ENCODE peak calls at places on chromosome 1, in nine cellular contexts. F, G, A, W, S, B, U, H and J are unnamed samples.

GRCh38 chr1:245404952-245405351 is 250.2 kb downstream of the KIF26B start:
- DNase-seq in F (no peak), G (no peak), A (no peak), W (no peak), S (no peak), B (no peak), U (no peak), H (no peak), J (no peak)

GRCh38 chr1:171142451-171143121 is 42.5 kb upstream of the FMO2 start:
- DNase-seq in F (peak), G (peak), A (no peak), W (peak), S (no peak), B (no peak), U (no peak), H (peak), J (no peak)

GRCh38 chr1:64653466-64653865 is 91.4 kb upstream of the RAVER2 start:
- DNase-seq in F (no peak), G (no peak), A (no peak), W (no peak), S (no peak), B (no peak), U (no peak), H (peak), J (no peak)

GRCh38 chr1:235841938-235842545 is 24.7 kb downstream of the LYST start:
- DNase-seq in F (no peak), G (no peak), A (no peak), W (no peak), S (no peak), B (no peak), U (no peak), H (no peak), J (no peak)

GRCh38 chr1:22414244-22414751 is 37.4 kb upstream of the ZBTB40 start:
- DNase-seq in F (peak), G (peak), A (no peak), W (peak), S (no peak), B (no peak), U (no peak), H (no peak), J (no peak)

GRCh38 chr1:156356262-156356874 is 12.6 kb upstream of the RHBG start:
- DNase-seq in F (no peak), G (no peak), A (no peak), W (no peak), S (no peak), B (no peak), U (no peak), H (no peak), J (no peak)

GRCh38 chr1:203610061-203610460 is 16.6 kb upstream of the ATP2B4 start:
- DNase-seq in F (no peak), G (no peak), A (no peak), W (no peak), S (no peak), B (no peak), U (no peak), H (no peak), J (no peak)

GRCh38 chr1:154479764-154480421 is 22.1 kb upstream of the TDRD10 start:
- DNase-seq in F (peak), G (peak), A (peak), W (peak), S (peak), B (peak), U (no peak), H (peak), J (peak)

GRCh38 chr1:181390350-181391080 is 92.8 kb upstream of the CACNA1E start:
- DNase-seq in F (no peak), G (no peak), A (no peak), W (no peak), S (no peak), B (no peak), U (no peak), H (no peak), J (no peak)

GRCh38 chr1:165894591-165894990 is 67.2 kb downstream of the UCK2 start:
- DNase-seq in F (peak), G (no peak), A (no peak), W (no peak), S (no peak), B (peak), U (no peak), H (no peak), J (no peak)

GRCh38 chr1:216686860-216687545 is 36.2 kb downstream of the ESRRG start:
- DNase-seq in F (peak), G (no peak), A (no peak), W (no peak), S (no peak), B (no peak), U (no peak), H (no peak), J (no peak)

GRCh38 chr1:3052501-3052900 is 16.5 kb upstream of the PRDM16 start:
- DNase-seq in F (no peak), G (no peak), A (no peak), W (no peak), S (no peak), B (no peak), U (no peak), H (no peak), J (no peak)

GRCh38 chr1:175132456-175132855 is 60.1 kb downstream of the KIAA0040 start:
- DNase-seq in F (peak), G (no peak), A (no peak), W (no peak), S (no peak), B (no peak), U (no peak), H (no peak), J (no peak)

GRCh38 chr1:157084720-157085119 is 14.9 kb downstream of the ETV3L start:
- DNase-seq in F (no peak), G (no peak), A (no peak), W (no peak), S (no peak), B (no peak), U (no peak), H (no peak), J (no peak)

GRCh38 chr1:39380036-39380435 is 111.4 kb upstream of the BMP8A start:
- DNase-seq in F (no peak), G (no peak), A (no peak), W (no peak), S (no peak), B (peak), U (no peak), H (no peak), J (no peak)

GRCh38 chr1:90000934-90001676 is 6.2 kb downstream of the ZNF326 start:
- DNase-seq in F (no peak), G (no peak), A (no peak), W (no peak), S (no peak), B (no peak), U (no peak), H (no peak), J (no peak)

GRCh38 chr1:234206651-234207284 is 166.5 kb upstream of the COA6 start:
- DNase-seq in F (peak), G (no peak), A (no peak), W (no peak), S (no peak), B (no peak), U (peak), H (peak), J (peak)

GRCh38 chr1:184745929-184746583 is 8.6 kb downstream of the EDEM3 start:
- DNase-seq in F (no peak), G (no peak), A (no peak), W (no peak), S (no peak), B (peak), U (no peak), H (no peak), J (no peak)

GRCh38 chr1:76786232-76786631 is 81.0 kb upstream of the ST6GALNAC5 start:
- DNase-seq in F (no peak), G (no peak), A (no peak), W (no peak), S (no peak), B (peak), U (no peak), H (no peak), J (no peak)

GRCh38 chr1:224368409-224368808 is 11.7 kb downstream of the CNIH4 start:
- DNase-seq in F (peak), G (no peak), A (no peak), W (no peak), S (no peak), B (no peak), U (no peak), H (no peak), J (no peak)

GRCh38 chr1:244041475-244042100 is 9.5 kb upstream of the ZBTB18 start:
- DNase-seq in F (no peak), G (no peak), A (no peak), W (no peak), S (no peak), B (no peak), U (no peak), H (no peak), J (no peak)

GRCh38 chr1:94862718-94863117 is 42.6 kb downstream of the SLC44A3 start:
- DNase-seq in F (no peak), G (no peak), A (no peak), W (no peak), S (no peak), B (no peak), U (no peak), H (no peak), J (no peak)

GRCh38 chr1:51741121-51741681 is 124.3 kb downstream of the OSBPL9 start:
- DNase-seq in F (no peak), G (no peak), A (no peak), W (no peak), S (no peak), B (no peak), U (no peak), H (no peak), J (no peak)

GRCh38 chr1:199684686-199685273 is 342.7 kb upstream of the NR5A2 start:
- DNase-seq in F (peak), G (no peak), A (no peak), W (peak), S (peak), B (peak), U (no peak), H (no peak), J (peak)

GRCh38 chr1:150537732-150538684 is 11.2 kb upstream of the ADAMTSL4 start:
- DNase-seq in F (peak), G (no peak), A (no peak), W (no peak), S (no peak), B (peak), U (peak), H (peak), J (no peak)

GRCh38 chr1:78141522-78142231 is 95.9 kb downstream of the GIPC2 start:
- DNase-seq in F (no peak), G (no peak), A (no peak), W (no peak), S (peak), B (no peak), U (no peak), H (no peak), J (no peak)

GRCh38 chr1:198449727-198450433 is 90.6 kb downstream of the ATP6V1G3 start:
- DNase-seq in F (peak), G (no peak), A (no peak), W (no peak), S (no peak), B (peak), U (no peak), H (no peak), J (no peak)

GRCh38 chr1:58649555-58649954 is 50.3 kb downstream of the MYSM1 start:
- DNase-seq in F (no peak), G (no peak), A (no peak), W (peak), S (no peak), B (no peak), U (no peak), H (no peak), J (no peak)

DNA sequence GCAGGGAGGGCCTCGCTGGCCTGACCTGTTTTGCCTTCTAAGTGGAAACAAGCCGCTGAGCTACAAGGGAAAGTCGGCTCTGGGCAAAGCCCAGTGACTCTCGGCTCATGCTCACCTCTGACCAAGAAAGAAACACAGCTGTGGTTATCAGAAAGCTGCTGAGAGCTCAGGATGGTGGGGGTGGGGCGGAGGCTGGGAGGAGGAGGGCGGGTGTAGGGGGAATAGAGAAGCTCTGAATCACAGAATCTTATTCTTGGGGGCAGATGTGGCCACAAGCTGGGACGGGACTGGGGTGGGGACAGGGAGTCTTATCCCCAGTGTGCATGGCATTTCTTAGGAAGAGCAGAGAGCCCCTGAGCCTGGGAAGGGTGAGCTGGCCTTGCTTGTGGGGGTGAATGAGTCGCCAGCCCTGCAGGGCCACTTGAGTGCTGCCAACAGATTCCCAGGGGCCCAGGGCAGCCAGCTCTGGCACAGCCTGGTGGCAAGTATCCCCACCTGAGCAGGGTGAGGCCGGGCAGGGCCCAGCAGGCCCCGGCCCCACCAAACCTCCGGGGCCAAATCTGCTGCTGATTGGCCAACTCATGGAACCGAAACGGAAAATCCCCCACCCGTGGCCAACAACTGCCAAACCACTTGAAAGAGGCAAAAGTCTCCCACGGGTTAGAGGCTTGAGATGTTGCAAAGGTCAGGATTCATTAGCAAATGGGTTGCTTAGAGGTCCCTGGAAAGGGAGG is 120.6 kb downstream of the SPSB1 start:
- DNase-seq in F (peak), G (peak), A (peak), W (peak), S (peak), B (peak), U (no peak), H (peak), J (peak)
- TF ChIP-seq POLR2A in F (no peak), G (no peak), A (no peak), W (no peak), S (no peak), B (no peak), U (no peak), H (no peak), J (no peak)

GRCh38 chr1:112955678-112956502 is at the start of gene SLC16A1:
- DNase-seq in F (peak), G (peak), A (peak), W (peak), S (peak), B (peak), U (peak), H (peak), J (peak)

GRCh38 chr1:112956503-112957132 is 622 bp upstream of the SLC16A1 start:
- DNase-seq in F (no peak), G (no peak), A (no peak), W (no peak), S (no peak), B (no peak), U (peak), H (no peak), J (no peak)

GRCh38 chr1:112960381-112960780 is 4.4 kb upstream of the SLC16A1 start:
- DNase-seq in F (no peak), G (no peak), A (no peak), W (no peak), S (no peak), B (no peak), U (no peak), H (no peak), J (no peak)

GRCh38 chr1:112954945-112955677 is 885 bp downstream of the SLC16A1 start:
- DNase-seq in F (peak), G (peak), A (no peak), W (peak), S (peak), B (peak), U (no peak), H (peak), J (peak)

GRCh38 chr1:112957133-112957812 is 1.3 kb upstream of the SLC16A1 start:
- DNase-seq in F (peak), G (peak), A (no peak), W (peak), S (peak), B (peak), U (no peak), H (peak), J (peak)
- TF ChIP-seq POLR2A in F (no peak), G (no peak), A (no peak), W (no peak), S (peak), B (no peak), U (no peak), H (no peak), J (no peak)

DNA sequence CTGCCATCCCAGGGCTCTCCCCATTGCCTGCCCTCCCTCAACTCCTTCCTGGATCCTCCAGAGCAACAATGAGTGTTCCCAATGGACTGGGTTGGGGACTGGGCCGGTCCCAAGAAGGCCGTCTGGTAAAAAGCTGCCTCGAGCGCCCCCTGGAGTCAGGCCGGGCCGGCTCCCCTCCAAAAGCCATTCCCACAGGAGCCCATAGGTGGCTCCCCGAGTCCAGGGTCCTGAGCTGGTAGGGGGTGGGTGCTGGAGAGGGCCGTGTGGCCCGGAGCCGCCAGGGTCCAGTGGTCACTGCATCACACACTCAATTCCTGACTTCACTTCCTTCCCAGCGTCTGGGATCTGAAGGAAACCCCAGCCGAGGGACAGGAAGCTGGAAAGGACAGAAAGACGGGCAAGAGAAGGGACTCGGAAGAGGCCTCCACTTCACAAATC is 10.7 kb upstream of the ALDH4A1 start:
- DNase-seq in F (peak), G (peak), A (peak), W (peak), S (peak), B (peak), U (no peak), H (peak), J (peak)
- TF ChIP-seq POLR2A in F (peak), G (no peak), A (no peak), W (no peak), S (no peak), B (no peak), U (no peak), H (no peak), J (no peak)

GRCh38 chr1:23422313-23422877 is 2.2 kb downstream of the TCEA3 start:
- DNase-seq in F (peak), G (peak), A (peak), W (peak), S (no peak), B (peak), U (no peak), H (peak), J (peak)
- TF ChIP-seq POLR2A in F (no peak), G (no peak), A (no peak), W (peak), S (no peak), B (no peak), U (no peak), H (no peak), J (no peak)

GRCh38 chr1:37945743-37946702 is 830 bp downstream of the INPP5B start:
- DNase-seq in F (peak), G (peak), A (peak), W (peak), S (no peak), B (peak), U (no peak), H (peak), J (peak)
- TF ChIP-seq POLR2A in F (peak), G (peak), A (no peak), W (no peak), S (peak), B (peak), U (peak), H (no peak), J (peak)

DNA sequence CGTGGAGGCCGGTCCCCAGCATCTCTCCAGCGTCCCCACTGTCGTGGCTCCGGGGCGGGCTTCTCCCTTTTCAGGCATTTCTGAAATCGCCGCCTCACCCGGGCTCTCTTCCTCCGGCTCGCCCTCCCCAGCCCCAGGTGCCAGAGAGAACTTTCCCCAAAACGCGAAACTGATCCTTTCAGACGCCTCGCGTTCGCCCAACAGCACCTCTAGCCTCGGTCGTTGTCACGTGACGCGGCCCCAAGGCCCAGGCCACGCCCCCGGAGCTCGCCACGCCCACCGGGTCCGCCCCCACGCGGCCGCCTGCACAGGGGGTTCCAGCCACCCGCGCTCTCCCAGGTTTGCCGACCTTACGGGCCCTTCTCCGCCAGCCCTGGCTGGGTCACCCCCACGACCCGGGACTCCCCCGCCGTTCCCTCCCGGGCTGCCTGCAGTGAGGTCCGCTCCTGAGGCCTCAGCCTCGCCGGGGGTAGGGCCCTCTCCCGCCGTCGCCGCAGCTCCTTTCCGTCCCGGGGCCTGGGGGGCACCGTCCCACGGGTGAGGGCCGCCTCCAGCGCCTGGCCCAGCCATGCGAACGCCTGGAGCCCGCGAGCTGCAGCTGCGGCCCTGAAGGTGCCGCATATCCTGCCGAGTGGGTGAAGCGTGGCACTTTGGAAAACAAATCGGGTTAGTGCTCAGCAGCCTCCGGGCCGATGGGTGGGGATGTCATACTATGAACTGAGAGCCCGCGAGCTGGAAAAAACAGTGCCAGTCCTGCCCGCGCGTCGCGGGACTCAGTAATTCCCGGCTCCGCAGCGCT is 21.0 kb downstream of the H3-3A start:
- DNase-seq in F (peak), G (peak), A (peak), W (peak), S (peak), B (peak), U (peak), H (peak), J (peak)
- TF ChIP-seq POLR2A in F (no peak), G (peak), A (peak), W (no peak), S (no peak), B (peak), U (no peak), H (peak), J (peak)

GRCh38 chr1:159015440-159015909 is 5.8 kb downstream of the IFI16 start:
- DNase-seq in F (peak), G (no peak), A (no peak), W (peak), S (peak), B (peak), U (no peak), H (peak), J (peak)
- TF ChIP-seq POLR2A in F (no peak), G (no peak), A (no peak), W (no peak), S (peak), B (peak), U (no peak), H (no peak), J (no peak)

GRCh38 chr1:36710901-36711300 is 228.2 kb upstream of the CSF3R start:
- DNase-seq in F (no peak), G (no peak), A (no peak), W (no peak), S (no peak), B (no peak), U (no peak), H (no peak), J (no peak)

GRCh38 chr1:36708587-36708986 is 225.9 kb upstream of the CSF3R start:
- DNase-seq in F (no peak), G (no peak), A (no peak), W (no peak), S (no peak), B (no peak), U (no peak), H (no peak), J (no peak)

GRCh38 chr1:36711480-36711879 is 228.8 kb upstream of the CSF3R start:
- DNase-seq in F (no peak), G (no peak), A (no peak), W (no peak), S (no peak), B (no peak), U (no peak), H (no peak), J (no peak)

GRCh38 chr1:36712151-36712550 is 229.4 kb upstream of the CSF3R start:
- DNase-seq in F (no peak), G (no peak), A (no peak), W (no peak), S (no peak), B (no peak), U (no peak), H (no peak), J (no peak)

GRCh38 chr1:36710008-36710407 is 227.3 kb upstream of the CSF3R start:
- DNase-seq in F (no peak), G (no peak), A (no peak), W (no peak), S (no peak), B (no peak), U (no peak), H (no peak), J (no peak)
- TF ChIP-seq POLR2A in F (no peak), G (no peak), A (no peak), W (no peak), S (no peak), B (no peak), U (no peak), H (no peak), J (no peak)